ENCODE peak calls at places on chromosomes 16 and 17, in five cellular contexts. One of them, this sample, is unnamed. For H3K4me1, the result is how much of the 10 kb centered on the place peaks cover.

GRCh38 chr17:7574176-7574953 is 5.1 kb upstream of the CD68 start:
- DNase-seq in suprapubic skin: no peak
- DNase-seq in fibroblast of lung: no peak
- DNase-seq in lung: no peak
- DNase-seq in CD4-positive, CD25-positive, alpha-beta regulatory T cell: no peak
- DNase-seq in this sample: no peak

GRCh38 chr16:19269098-19269497 is 16.4 kb upstream of the CLEC19A start:
- DNase-seq in suprapubic skin: no peak
- DNase-seq in fibroblast of lung: no peak
- DNase-seq in lung: no peak
- DNase-seq in CD4-positive, CD25-positive, alpha-beta regulatory T cell: no peak
- DNase-seq in this sample: no peak

GRCh38 chr17:48412841-48413240 is 17.2 kb downstream of the SKAP1 start:
- DNase-seq in suprapubic skin: no peak
- DNase-seq in fibroblast of lung: no peak
- DNase-seq in lung: no peak
- DNase-seq in CD4-positive, CD25-positive, alpha-beta regulatory T cell: peak
- DNase-seq in this sample: peak

GRCh38 chr16:4689091-4689671 is 4.2 kb upstream of the NUDT16L1 start:
- DNase-seq in suprapubic skin: no peak
- DNase-seq in fibroblast of lung: no peak
- DNase-seq in lung: no peak
- DNase-seq in CD4-positive, CD25-positive, alpha-beta regulatory T cell: no peak
- DNase-seq in this sample: no peak

GRCh38 chr16:4800290-4801041 is 2.0 kb downstream of the ROGDI start:
- DNase-seq in suprapubic skin: no peak
- DNase-seq in fibroblast of lung: no peak
- DNase-seq in lung: peak
- DNase-seq in CD4-positive, CD25-positive, alpha-beta regulatory T cell: no peak
- DNase-seq in this sample: no peak

GRCh38 chr16:11215935-11216556 is 40.0 kb downstream of the SOCS1 start:
- DNase-seq in suprapubic skin: no peak
- DNase-seq in fibroblast of lung: no peak
- DNase-seq in lung: no peak
- DNase-seq in CD4-positive, CD25-positive, alpha-beta regulatory T cell: no peak
- DNase-seq in this sample: no peak

GRCh38 chr16:17258848-17259713 is 211.7 kb downstream of the XYLT1 start:
- DNase-seq in suprapubic skin: no peak
- DNase-seq in fibroblast of lung: no peak
- DNase-seq in lung: peak
- DNase-seq in CD4-positive, CD25-positive, alpha-beta regulatory T cell: no peak
- DNase-seq in this sample: no peak

GRCh38 chr16:18800674-18801196 is 614 bp downstream of the ARL6IP1 start:
- DNase-seq in suprapubic skin: no peak
- DNase-seq in fibroblast of lung: peak
- DNase-seq in lung: no peak
- DNase-seq in CD4-positive, CD25-positive, alpha-beta regulatory T cell: no peak
- DNase-seq in this sample: no peak

GRCh38 chr17:82333279-82334171 is at the start of gene SECTM1:
- DNase-seq in suprapubic skin: no peak
- DNase-seq in fibroblast of lung: peak
- DNase-seq in lung: peak
- DNase-seq in CD4-positive, CD25-positive, alpha-beta regulatory T cell: no peak
- DNase-seq in this sample: no peak

GRCh38 chr16:84774810-84775209 is 45.0 kb upstream of the CRISPLD2 start:
- DNase-seq in suprapubic skin: no peak
- DNase-seq in fibroblast of lung: peak
- DNase-seq in lung: no peak
- DNase-seq in CD4-positive, CD25-positive, alpha-beta regulatory T cell: no peak
- DNase-seq in this sample: no peak

GRCh38 chr17:61285483-61286320 is 113.9 kb upstream of the TBX2 start:
- DNase-seq in suprapubic skin: no peak
- DNase-seq in fibroblast of lung: peak
- DNase-seq in lung: no peak
- DNase-seq in CD4-positive, CD25-positive, alpha-beta regulatory T cell: no peak
- DNase-seq in this sample: no peak

GRCh38 chr17:42266918-42267766 is 9.0 kb downstream of the STAT5B start:
- DNase-seq in suprapubic skin: no peak
- DNase-seq in fibroblast of lung: peak
- DNase-seq in lung: no peak
- DNase-seq in CD4-positive, CD25-positive, alpha-beta regulatory T cell: peak
- DNase-seq in this sample: peak

GRCh38 chr17:28471127-28471453 is 2.4 kb upstream of the SLC13A2 start:
- DNase-seq in suprapubic skin: peak
- DNase-seq in fibroblast of lung: no peak
- DNase-seq in lung: no peak
- DNase-seq in CD4-positive, CD25-positive, alpha-beta regulatory T cell: no peak
- DNase-seq in this sample: no peak

GRCh38 chr17:27748360-27748825 is 51.9 kb downstream of the NOS2 start:
- DNase-seq in suprapubic skin: no peak
- DNase-seq in fibroblast of lung: no peak
- DNase-seq in lung: no peak
- DNase-seq in CD4-positive, CD25-positive, alpha-beta regulatory T cell: no peak
- DNase-seq in this sample: no peak

GRCh38 chr16:53042235-53042645 is 10.5 kb downstream of the CHD9NB start:
- DNase-seq in suprapubic skin: no peak
- DNase-seq in fibroblast of lung: no peak
- DNase-seq in lung: no peak
- DNase-seq in CD4-positive, CD25-positive, alpha-beta regulatory T cell: no peak
- DNase-seq in this sample: no peak

GRCh38 chr16:24729967-24730815 is 740 bp downstream of the TNRC6A start:
- DNase-seq in suprapubic skin: no peak
- DNase-seq in fibroblast of lung: no peak
- DNase-seq in lung: no peak
- DNase-seq in CD4-positive, CD25-positive, alpha-beta regulatory T cell: peak
- DNase-seq in this sample: peak

GRCh38 chr17:17151962-17152361 is 54.2 kb downstream of the PLD6 start:
- DNase-seq in suprapubic skin: peak
- DNase-seq in fibroblast of lung: peak
- DNase-seq in lung: peak
- DNase-seq in CD4-positive, CD25-positive, alpha-beta regulatory T cell: no peak
- DNase-seq in this sample: no peak

GRCh38 chr17:59406808-59407381 is 75.4 kb downstream of the YPEL2 start:
- DNase-seq in suprapubic skin: no peak
- DNase-seq in fibroblast of lung: peak
- DNase-seq in lung: no peak
- DNase-seq in CD4-positive, CD25-positive, alpha-beta regulatory T cell: no peak
- DNase-seq in this sample: no peak

GRCh38 chr17:49994085-49995054 is 654 bp downstream of the DLX3 start:
- DNase-seq in suprapubic skin: peak
- DNase-seq in fibroblast of lung: no peak
- DNase-seq in lung: no peak
- DNase-seq in CD4-positive, CD25-positive, alpha-beta regulatory T cell: no peak
- DNase-seq in this sample: no peak

GRCh38 chr16:83206426-83206825 is 579.7 kb downstream of the CDH13 start:
- DNase-seq in suprapubic skin: no peak
- DNase-seq in fibroblast of lung: peak
- DNase-seq in lung: no peak
- DNase-seq in CD4-positive, CD25-positive, alpha-beta regulatory T cell: no peak
- DNase-seq in this sample: no peak

GRCh38 chr16:69613283-69614154 is 47.8 kb downstream of the NFAT5 start:
- DNase-seq in suprapubic skin: no peak
- DNase-seq in fibroblast of lung: peak
- DNase-seq in lung: no peak
- DNase-seq in CD4-positive, CD25-positive, alpha-beta regulatory T cell: no peak
- DNase-seq in this sample: no peak

GRCh38 chr16:5575846-5576245 is 478.3 kb upstream of the EEF2KMT start:
- DNase-seq in suprapubic skin: no peak
- DNase-seq in fibroblast of lung: no peak
- DNase-seq in lung: no peak
- DNase-seq in CD4-positive, CD25-positive, alpha-beta regulatory T cell: no peak
- DNase-seq in this sample: no peak

GRCh38 chr16:3878610-3879009 is 1.9 kb downstream of the CREBBP start:
- DNase-seq in suprapubic skin: peak
- DNase-seq in fibroblast of lung: peak
- DNase-seq in lung: no peak
- DNase-seq in CD4-positive, CD25-positive, alpha-beta regulatory T cell: no peak
- DNase-seq in this sample: no peak

GRCh38 chr16:87188104-87188503 is 129.1 kb downstream of the C16orf95 start:
- DNase-seq in suprapubic skin: no peak
- DNase-seq in fibroblast of lung: no peak
- DNase-seq in lung: no peak
- DNase-seq in CD4-positive, CD25-positive, alpha-beta regulatory T cell: no peak
- DNase-seq in this sample: no peak

GRCh38 chr17:4945176-4945943 is 3.0 kb downstream of the PFN1 start:
- DNase-seq in suprapubic skin: peak
- DNase-seq in fibroblast of lung: peak
- DNase-seq in lung: peak
- DNase-seq in CD4-positive, CD25-positive, alpha-beta regulatory T cell: peak
- DNase-seq in this sample: no peak

GRCh38 chr16:89202422-89203215 is 2.3 kb upstream of the SLC22A31 start:
- DNase-seq in suprapubic skin: no peak
- DNase-seq in fibroblast of lung: no peak
- DNase-seq in lung: no peak
- DNase-seq in CD4-positive, CD25-positive, alpha-beta regulatory T cell: no peak
- DNase-seq in this sample: no peak

GRCh38 chr17:64262422-64263260 is at the start of gene TEX2:
- DNase-seq in suprapubic skin: peak
- DNase-seq in fibroblast of lung: no peak
- DNase-seq in lung: peak
- DNase-seq in CD4-positive, CD25-positive, alpha-beta regulatory T cell: peak
- DNase-seq in this sample: peak

GRCh38 chr17:64259436-64259835 is 3.6 kb downstream of the TEX2 start:
- DNase-seq in suprapubic skin: no peak
- DNase-seq in fibroblast of lung: no peak
- DNase-seq in lung: no peak
- DNase-seq in CD4-positive, CD25-positive, alpha-beta regulatory T cell: no peak
- DNase-seq in this sample: no peak

GRCh38 chr17:64259922-64260321 is 3.1 kb downstream of the TEX2 start:
- DNase-seq in suprapubic skin: no peak
- DNase-seq in fibroblast of lung: peak
- DNase-seq in lung: no peak
- DNase-seq in CD4-positive, CD25-positive, alpha-beta regulatory T cell: no peak
- DNase-seq in this sample: no peak

GRCh38 chr17:64261422-64262124 is 1.5 kb downstream of the TEX2 start:
- DNase-seq in suprapubic skin: no peak
- DNase-seq in fibroblast of lung: no peak
- DNase-seq in lung: no peak
- DNase-seq in CD4-positive, CD25-positive, alpha-beta regulatory T cell: no peak
- DNase-seq in this sample: no peak

GRCh38 chr17:64262125-64262421 is 987 bp downstream of the TEX2 start:
- DNase-seq in suprapubic skin: no peak
- DNase-seq in fibroblast of lung: no peak
- DNase-seq in lung: no peak
- DNase-seq in CD4-positive, CD25-positive, alpha-beta regulatory T cell: no peak
- DNase-seq in this sample: no peak
- H3K27ac ChIP-seq in suprapubic skin: peak
- H3K27ac ChIP-seq in fibroblast of lung: peak
- H3K27ac ChIP-seq in lung: peak
- H3K27ac ChIP-seq in CD4-positive, CD25-positive, alpha-beta regulatory T cell: peak
- H3K27ac ChIP-seq in this sample: peak

GRCh38 chr16:28932339-28933141 is 769 bp downstream of the CD19 start:
- DNase-seq in suprapubic skin: no peak
- DNase-seq in fibroblast of lung: no peak
- DNase-seq in lung: no peak
- DNase-seq in CD4-positive, CD25-positive, alpha-beta regulatory T cell: no peak
- DNase-seq in this sample: no peak

GRCh38 chr16:28930652-28931051 is 1.1 kb upstream of the CD19 start:
- DNase-seq in suprapubic skin: no peak
- DNase-seq in fibroblast of lung: no peak
- DNase-seq in lung: no peak
- DNase-seq in CD4-positive, CD25-positive, alpha-beta regulatory T cell: no peak
- DNase-seq in this sample: no peak

GRCh38 chr16:28931801-28932225 is at the start of gene CD19:
- DNase-seq in suprapubic skin: no peak
- DNase-seq in fibroblast of lung: no peak
- DNase-seq in lung: no peak
- DNase-seq in CD4-positive, CD25-positive, alpha-beta regulatory T cell: no peak
- DNase-seq in this sample: no peak

GRCh38 chr16:28935333-28935732 is 3.6 kb downstream of the CD19 start:
- DNase-seq in suprapubic skin: no peak
- DNase-seq in fibroblast of lung: no peak
- DNase-seq in lung: no peak
- DNase-seq in CD4-positive, CD25-positive, alpha-beta regulatory T cell: no peak
- DNase-seq in this sample: no peak

DNA sequence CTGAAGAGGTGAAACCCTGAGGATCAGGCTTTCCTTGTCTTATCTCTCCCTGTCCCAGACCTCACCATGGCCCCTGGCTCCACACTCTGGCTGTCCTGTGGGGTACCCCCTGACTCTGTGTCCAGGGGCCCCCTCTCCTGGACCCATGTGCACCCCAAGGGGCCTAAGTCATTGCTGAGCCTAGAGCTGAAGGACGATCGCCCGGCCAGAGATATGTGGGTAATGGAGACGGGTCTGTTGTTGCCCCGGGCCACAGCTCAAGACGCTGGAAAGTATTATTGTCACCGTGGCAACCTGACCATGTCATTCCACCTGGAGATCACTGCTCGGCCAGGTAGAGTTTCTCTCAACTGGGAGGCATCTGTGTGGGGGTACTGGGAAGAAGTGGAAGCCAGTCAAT is 1.4 kb downstream of the CD19 start:
- DNase-seq in suprapubic skin: no peak
- DNase-seq in fibroblast of lung: no peak
- DNase-seq in lung: no peak
- DNase-seq in CD4-positive, CD25-positive, alpha-beta regulatory T cell: no peak
- DNase-seq in this sample: no peak
- H3K4me1 ChIP-seq in suprapubic skin: under half
- H3K4me1 ChIP-seq in fibroblast of lung: under half
- H3K4me1 ChIP-seq in lung: under half
- H3K4me1 ChIP-seq in CD4-positive, CD25-positive, alpha-beta regulatory T cell: under half
- H3K4me1 ChIP-seq in this sample: under half

GRCh38 chr16:20938426-20938825 is 37.9 kb downstream of the LYRM1 start:
- DNase-seq in suprapubic skin: no peak
- DNase-seq in fibroblast of lung: peak
- DNase-seq in lung: no peak
- DNase-seq in CD4-positive, CD25-positive, alpha-beta regulatory T cell: no peak
- DNase-seq in this sample: no peak
- H3K27ac ChIP-seq in suprapubic skin: no peak
- H3K27ac ChIP-seq in fibroblast of lung: no peak
- H3K27ac ChIP-seq in lung: no peak
- H3K27ac ChIP-seq in CD4-positive, CD25-positive, alpha-beta regulatory T cell: no peak
- H3K27ac ChIP-seq in this sample: no peak

DNA sequence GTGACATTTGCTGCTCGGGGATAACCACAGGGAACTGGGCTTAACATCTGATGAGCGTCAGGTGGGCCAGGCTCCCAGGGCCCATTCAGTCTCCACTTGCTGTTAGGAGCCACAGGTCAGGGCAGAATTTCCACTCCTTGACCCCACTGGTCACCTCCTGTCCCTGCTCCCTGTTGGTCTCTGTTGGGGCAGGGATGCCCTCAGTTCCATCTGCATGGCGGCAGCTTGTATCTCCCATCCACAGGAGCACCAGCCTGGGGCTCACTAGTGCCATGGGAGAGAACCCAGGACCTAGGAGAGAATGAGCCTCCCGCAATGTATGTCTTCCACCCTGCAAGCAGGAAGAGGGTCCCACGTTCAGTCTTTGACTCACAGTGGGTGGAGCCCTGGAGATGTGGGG is 212.1 kb downstream of the CCDC182 start:
- DNase-seq in suprapubic skin: no peak
- DNase-seq in fibroblast of lung: no peak
- DNase-seq in lung: no peak
- DNase-seq in CD4-positive, CD25-positive, alpha-beta regulatory T cell: no peak
- DNase-seq in this sample: no peak
- H3K4me1 ChIP-seq in suprapubic skin: under half
- H3K4me1 ChIP-seq in fibroblast of lung: under half
- H3K4me1 ChIP-seq in lung: under half
- H3K4me1 ChIP-seq in CD4-positive, CD25-positive, alpha-beta regulatory T cell: under half
- H3K4me1 ChIP-seq in this sample: under half

GRCh38 chr17:77487211-77487629 is 346.5 kb downstream of the SEC14L1 start:
- DNase-seq in suprapubic skin: no peak
- DNase-seq in fibroblast of lung: no peak
- DNase-seq in lung: no peak
- DNase-seq in CD4-positive, CD25-positive, alpha-beta regulatory T cell: no peak
- DNase-seq in this sample: no peak
- H3K27ac ChIP-seq in suprapubic skin: no peak
- H3K27ac ChIP-seq in fibroblast of lung: no peak
- H3K27ac ChIP-seq in lung: no peak
- H3K27ac ChIP-seq in CD4-positive, CD25-positive, alpha-beta regulatory T cell: no peak
- H3K27ac ChIP-seq in this sample: no peak

This sample was measured in naive thymus-derived CD4-positive, alpha-beta T cell.